ENCODE peak calls at places on chromosomes 5 and 9, in ten cellular contexts. L is NCI-H2107, T is T-helper 17 cell, Z is fibroblast of the aortic adventitia, N is nephron progenitor cell, J is mucosa of gallbladder, M is lower lobe of right lung, F is HuH-7, O is NCI-H2029, K is fibroblast of villous mesenchyme. E is an unnamed sample.

GRCh38 chr5:176528761-176529115 is 8.5 kb downstream of the RNF44 start:
- DNase-seq in L (no peak), T (no peak), Z (no peak), N (no peak), J (no peak), M (no peak), F (no peak), O (no peak), K (no peak), E (no peak)

GRCh38 chr5:78964889-78965288 is 20.2 kb downstream of the ARSB start:
- DNase-seq in L (peak; percentile 37), T (no peak), Z (peak; percentile 86), N (no peak), J (peak; percentile 39), M (no peak), F (no peak), O (peak; percentile 61), K (peak; percentile 82), E (peak; percentile 21)

GRCh38 chr5:29518176-29518575 is 1675.3 kb upstream of the CDH6 start:
- DNase-seq in L (no peak), T (no peak), Z (no peak), N (no peak), J (no peak), M (no peak), F (no peak), O (no peak), K (no peak), E (no peak)

GRCh38 chr5:141559481-141559880 is 59.3 kb downstream of the DIAPH1 start:
- DNase-seq in L (no peak), T (no peak), Z (peak; percentile 85), N (no peak), J (no peak), M (no peak), F (no peak), O (no peak), K (peak; percentile 66), E (no peak)

GRCh38 chr9:95450171-95451107 is 66.3 kb downstream of the PTCH1 start:
- DNase-seq in L (no peak), T (no peak), Z (no peak), N (no peak), J (no peak), M (no peak), F (no peak), O (no peak), K (no peak), E (peak; percentile 63)

GRCh38 chr9:81562221-81563019 is 126.9 kb downstream of the TLE1 start:
- DNase-seq in L (no peak), T (no peak), Z (peak; percentile 66), N (no peak), J (peak; percentile 91), M (no peak), F (no peak), O (no peak), K (peak; percentile 78), E (no peak)

GRCh38 chr5:30034870-30035269 is 1158.6 kb upstream of the CDH6 start:
- DNase-seq in L (no peak), T (no peak), Z (no peak), N (no peak), J (no peak), M (no peak), F (no peak), O (no peak), K (no peak), E (no peak)

GRCh38 chr9:75788006-75788634 is 102.4 kb upstream of the PCSK5 start:
- DNase-seq in L (no peak), T (no peak), Z (peak; percentile 6), N (no peak), J (peak; percentile 18), M (no peak), F (no peak), O (no peak), K (peak; percentile 20), E (no peak)

GRCh38 chr5:142465476-142465875 is 140.7 kb upstream of the SPRY4 start:
- DNase-seq in L (no peak), T (no peak), Z (no peak), N (no peak), J (no peak), M (no peak), F (no peak), O (no peak), K (no peak), E (no peak)

GRCh38 chr9:7273575-7273974 is 515.8 kb downstream of the KDM4C start:
- DNase-seq in L (no peak), T (no peak), Z (peak; percentile 4), N (peak; percentile 19), J (no peak), M (no peak), F (no peak), O (no peak), K (peak; percentile 71), E (no peak)

GRCh38 chr9:110065527-110065926 is 142.4 kb downstream of the C9orf152 start:
- DNase-seq in L (no peak), T (no peak), Z (peak; percentile 68), N (no peak), J (no peak), M (no peak), F (no peak), O (no peak), K (peak; percentile 93), E (no peak)

GRCh38 chr9:136626740-136627642 is 35.7 kb upstream of the EGFL7 start:
- DNase-seq in L (no peak), T (no peak), Z (no peak), N (peak; percentile 18), J (no peak), M (peak; percentile 51), F (peak; percentile 98), O (no peak), K (peak; percentile 49), E (no peak)

GRCh38 chr5:17879276-17879675 is 245.0 kb downstream of the TAF11L14 start:
- DNase-seq in L (no peak), T (no peak), Z (no peak), N (no peak), J (no peak), M (no peak), F (no peak), O (no peak), K (no peak), E (no peak)

GRCh38 chr5:58933891-58934628 is 351.2 kb downstream of the RAB3C start:
- DNase-seq in L (no peak), T (no peak), Z (no peak), N (no peak), J (no peak), M (no peak), F (no peak), O (no peak), K (no peak), E (no peak)

GRCh38 chr5:53481354-53481886 is 991 bp downstream of the FST start:
- DNase-seq in L (no peak), T (no peak), Z (peak; percentile 68), N (no peak), J (no peak), M (no peak), F (no peak), O (no peak), K (no peak), E (no peak)

GRCh38 chr5:115842089-115842881 is 550 bp downstream of the AP3S1 start:
- DNase-seq in L (no peak), T (no peak), Z (no peak), N (peak; percentile 78), J (peak; percentile 16), M (no peak), F (peak; percentile 67), O (peak; percentile 60), K (peak; percentile 67), E (no peak)

GRCh38 chr9:105355810-105356209 is 92.0 kb upstream of the FSD1L start:
- DNase-seq in L (no peak), T (no peak), Z (peak; percentile 71), N (no peak), J (no peak), M (no peak), F (no peak), O (no peak), K (peak; percentile 67), E (no peak)

GRCh38 chr9:14782652-14783051 is 60.1 kb upstream of the CER1 start:
- DNase-seq in L (peak; percentile 49), T (no peak), Z (no peak), N (no peak), J (no peak), M (no peak), F (no peak), O (no peak), K (no peak), E (no peak)